ENCODE peak calls at places on chromosome 18, in four cellular contexts. L is H1, K is neuronal stem cell, Q is H9. P is an unnamed sample.

GRCh38 chr18:74631242-74632087 is 33.8 kb downstream of the ZNF407 start:
- DNase-seq in L (no peak), K (no peak), Q (no peak), P (peak; percentile 37)

GRCh38 chr18:58615150-58616132 is 13.4 kb downstream of the ALPK2 start:
- DNase-seq in L (no peak), K (no peak), Q (no peak), P (no peak)

GRCh38 chr18:29912351-29912750 is 1130.2 kb downstream of the DSC3 start:
- DNase-seq in L (no peak), K (no peak), Q (no peak), P (no peak)

GRCh38 chr18:58013241-58014211 is 30.5 kb upstream of the NEDD4L start:
- DNase-seq in L (no peak), K (no peak), Q (no peak), P (no peak)

GRCh38 chr18:74197705-74198341 is 49.5 kb downstream of the TIMM21 start:
- DNase-seq in L (no peak), K (no peak), Q (no peak), P (no peak)

GRCh38 chr18:13443546-13443945 is 225.0 kb downstream of the LDLRAD4 start:
- DNase-seq in L (no peak), K (no peak), Q (no peak), P (no peak)

GRCh38 chr18:67525328-67526110 is 9.0 kb upstream of the DSEL start:
- DNase-seq in L (no peak), K (peak; percentile 39), Q (no peak), P (peak; percentile 90)

GRCh38 chr18:80035997-80036396 is 1.8 kb downstream of the RBFA start:
- DNase-seq in L (no peak), K (no peak), Q (no peak), P (no peak)

GRCh38 chr18:10361660-10362059 is 92.8 kb upstream of the APCDD1 start:
- DNase-seq in L (no peak), K (no peak), Q (no peak), P (no peak)

GRCh38 chr18:7562491-7562890 is 4.6 kb upstream of the PTPRM start:
- DNase-seq in L (no peak), K (no peak), Q (no peak), P (no peak)

GRCh38 chr18:59871711-59872362 is 28.0 kb upstream of the PMAIP1 start:
- DNase-seq in L (no peak), K (no peak), Q (peak; percentile 67), P (no peak)

GRCh38 chr18:63949068-63949737 is at the start of gene HMSD:
- DNase-seq in L (peak; percentile 54), K (peak; percentile 35), Q (peak; percentile 91), P (peak; percentile 44)

GRCh38 chr18:79406708-79407107 is 11.0 kb downstream of the NFATC1 start:
- DNase-seq in L (no peak), K (no peak), Q (no peak), P (no peak)

DNA sequence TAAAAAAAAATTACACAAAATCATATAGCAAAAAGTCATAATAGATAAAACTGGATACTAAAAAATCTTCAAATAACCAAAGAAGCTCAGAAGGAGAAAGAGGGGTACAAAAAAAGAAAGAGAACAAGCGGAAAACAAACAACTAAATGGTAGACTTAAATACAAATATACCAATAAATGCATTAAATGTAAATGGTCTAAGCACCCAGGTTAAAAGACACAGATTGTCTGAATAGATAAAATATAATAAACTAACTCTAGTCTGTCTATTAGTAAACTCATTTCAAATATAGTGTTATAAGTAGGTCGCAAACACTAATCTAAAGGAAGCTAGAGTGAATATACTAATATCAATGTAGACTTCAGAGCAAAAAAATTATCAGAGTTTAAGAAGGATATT is 357.4 kb downstream of the METTL4 start:
- DNase-seq in L (no peak), K (no peak), Q (no peak), P (no peak)
- H2BK12ac ChIP-seq in L (no peak overlapping the region), K (no peak overlapping the region), Q (no peak overlapping the region), P (no peak overlapping the region)

GRCh38 chr18:45251236-45251635 is 364.0 kb upstream of the SLC14A2 start:
- DNase-seq in L (no peak), K (no peak), Q (no peak), P (no peak)
- H2BK12ac ChIP-seq in L (no peak overlapping the region), K (no peak overlapping the region), Q (no peak overlapping the region), P (no peak overlapping the region)

GRCh38 chr18:12295389-12296086 is 12.5 kb upstream of the TUBB6 start:
- DNase-seq in L (no peak), K (no peak), Q (no peak), P (no peak)

GRCh38 chr18:12291690-12292089 is 16.4 kb upstream of the TUBB6 start:
- DNase-seq in L (no peak), K (no peak), Q (no peak), P (no peak)

GRCh38 chr18:12296087-12296403 is 12.0 kb upstream of the TUBB6 start:
- DNase-seq in L (no peak), K (no peak), Q (no peak), P (no peak)

GRCh38 chr18:12296457-12296856 is 11.6 kb upstream of the TUBB6 start:
- DNase-seq in L (no peak), K (no peak), Q (no peak), P (no peak)

DNA sequence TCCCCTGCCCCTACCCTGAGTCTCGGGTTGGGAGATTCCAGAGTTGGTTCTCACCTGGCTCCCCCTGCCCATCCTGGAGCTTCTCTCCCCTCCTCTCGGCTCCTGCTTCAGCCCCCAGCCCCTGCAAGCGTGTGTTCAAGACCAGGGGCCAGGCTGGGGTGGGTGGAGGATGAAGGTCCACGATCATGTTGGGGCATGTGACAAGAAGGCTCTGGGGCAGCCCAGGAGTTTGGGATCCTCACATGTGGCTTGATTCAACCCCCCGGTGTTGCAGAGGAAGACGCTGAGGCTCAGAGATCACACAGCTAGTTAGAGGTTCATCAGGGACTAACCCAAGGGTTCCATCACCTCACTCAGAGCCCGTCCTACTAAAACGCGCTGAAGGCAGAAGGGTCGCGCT is 14.2 kb upstream of the TUBB6 start:
- DNase-seq in L (no peak), K (no peak), Q (no peak), P (no peak)
- H2BK12ac ChIP-seq in L (peak overlapping the region; percentile 27), K (no peak overlapping the region), Q (no peak overlapping the region), P (no peak overlapping the region)

GRCh38 chr18:3599235-3599634 is 149.3 kb downstream of the TGIF1 start:
- DNase-seq in L (no peak), K (no peak), Q (no peak), P (no peak)
- H2BK12ac ChIP-seq in L (peak overlapping the region; percentile 11), K (no peak overlapping the region), Q (no peak overlapping the region), P (peak overlapping the region; percentile 81)

GRCh38 chr18:54964741-54965140 is 5.5 kb upstream of the CCDC68 start:
- DNase-seq in L (no peak), K (no peak), Q (no peak), P (no peak)

GRCh38 chr18:54973046-54973445 is 13.8 kb upstream of the CCDC68 start:
- DNase-seq in L (no peak), K (no peak), Q (no peak), P (no peak)

GRCh38 chr18:54962919-54963645 is 3.8 kb upstream of the CCDC68 start:
- DNase-seq in L (no peak), K (no peak), Q (no peak), P (no peak)

GRCh38 chr18:54968807-54969206 is 9.5 kb upstream of the CCDC68 start:
- DNase-seq in L (no peak), K (no peak), Q (no peak), P (no peak)
- H2BK12ac ChIP-seq in L (no peak overlapping the region), K (no peak overlapping the region), Q (no peak overlapping the region), P (no peak overlapping the region)

DNA sequence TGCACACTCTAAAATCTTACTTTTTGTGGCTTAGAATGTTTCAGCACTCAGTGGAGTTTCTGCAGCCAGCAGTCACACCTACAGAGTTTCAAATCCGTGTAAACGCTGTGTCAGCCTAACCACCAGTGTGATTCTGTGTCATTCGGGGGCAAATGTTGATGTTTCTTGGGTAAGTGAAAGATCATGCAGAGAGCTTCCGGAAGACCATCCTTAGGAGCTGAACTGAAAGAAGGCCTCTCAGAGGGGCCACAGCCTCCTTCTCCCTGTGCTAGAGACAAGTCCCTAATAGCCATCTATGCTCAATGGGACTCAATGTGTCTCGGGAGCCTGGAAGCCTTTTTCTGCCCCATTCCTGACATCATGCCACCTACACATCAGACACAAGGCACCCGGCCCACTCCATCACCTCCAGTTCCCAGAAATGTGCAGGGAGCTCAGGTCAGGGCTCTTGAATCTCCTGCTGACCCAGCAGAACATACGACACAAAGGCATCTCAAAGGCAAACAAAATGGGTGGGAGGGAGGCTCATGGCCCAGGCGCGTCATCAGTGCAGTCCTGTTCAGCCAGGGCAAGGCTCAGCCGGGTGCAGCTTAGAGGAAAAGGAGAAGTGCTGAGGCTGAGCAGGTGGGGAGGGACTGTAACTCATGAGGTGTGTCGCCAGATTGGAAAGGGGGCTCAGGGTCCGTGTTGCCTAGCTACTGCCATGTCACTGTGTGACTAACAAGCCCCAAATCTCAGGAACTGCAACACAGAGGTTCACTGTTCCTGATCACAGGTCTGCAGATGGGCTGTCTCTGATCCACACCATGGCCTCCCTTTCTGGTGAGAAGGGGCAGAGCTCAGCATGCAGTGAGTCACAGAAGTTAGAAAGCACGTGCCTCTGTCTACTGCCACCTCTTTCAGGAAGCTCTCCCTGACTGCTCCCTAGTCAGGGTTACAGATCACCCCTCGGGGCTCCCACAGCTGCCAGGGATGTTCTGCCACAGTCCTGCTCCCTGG is 82.0 kb downstream of the SMAD7 start:
- DNase-seq in L (no peak), K (no peak), Q (no peak), P (peak; percentile 16)
- H2BK12ac ChIP-seq in L (peak overlapping the region; percentile 9), K (no peak overlapping the region), Q (no peak overlapping the region), P (peak overlapping the region; percentile 24)

P was measured in trophoblast cell.